ENCODE peak calls at places on chromosomes 13 and 19, in nine cellular contexts. One of them, this sample, is unnamed.

GRCh38 chr13:86002921-86003488 is 203.8 kb upstream of the SLITRK6 start:
- DNase-seq in tibial artery: no peak
- DNase-seq in AG04450: no peak
- DNase-seq in testis: no peak
- DNase-seq in colonic mucosa: no peak
- DNase-seq in NT2/D1: no peak
- DNase-seq in CD4-positive, alpha-beta T cell: no peak
- DNase-seq in heart left ventricle: no peak
- DNase-seq in right cardiac atrium: peak; percentile 11
- DNase-seq in this sample: no peak

GRCh38 chr19:32437096-32437495 is 31.5 kb downstream of the DPY19L3 start:
- DNase-seq in testis: no peak
- DNase-seq in AG04450: no peak
- DNase-seq in heart left ventricle: no peak
- DNase-seq in right cardiac atrium: no peak
- DNase-seq in NT2/D1: no peak
- DNase-seq in colonic mucosa: no peak
- DNase-seq in tibial artery: no peak
- DNase-seq in CD4-positive, alpha-beta T cell: no peak
- DNase-seq in this sample: no peak

GRCh38 chr19:45959517-45960025 is 14.1 kb downstream of the NOVA2 start:
- DNase-seq in right cardiac atrium: no peak
- DNase-seq in NT2/D1: no peak
- DNase-seq in CD4-positive, alpha-beta T cell: no peak
- DNase-seq in testis: no peak
- DNase-seq in AG04450: no peak
- DNase-seq in colonic mucosa: no peak
- DNase-seq in heart left ventricle: no peak
- DNase-seq in tibial artery: no peak
- DNase-seq in this sample: no peak

GRCh38 chr13:48526269-48526668 is 6.6 kb downstream of the RCBTB2 start:
- DNase-seq in CD4-positive, alpha-beta T cell: no peak
- DNase-seq in AG04450: no peak
- DNase-seq in heart left ventricle: no peak
- DNase-seq in colonic mucosa: no peak
- DNase-seq in testis: no peak
- DNase-seq in tibial artery: no peak
- DNase-seq in right cardiac atrium: no peak
- DNase-seq in NT2/D1: no peak
- DNase-seq in this sample: no peak

GRCh38 chr13:49308104-49308875 is 60.6 kb downstream of the CDADC1 start:
- DNase-seq in colonic mucosa: peak; percentile 63
- DNase-seq in testis: peak; percentile 91
- DNase-seq in right cardiac atrium: peak; percentile 95
- DNase-seq in AG04450: no peak
- DNase-seq in CD4-positive, alpha-beta T cell: no peak
- DNase-seq in heart left ventricle: peak; percentile 91
- DNase-seq in tibial artery: peak; percentile 94
- DNase-seq in NT2/D1: no peak
- DNase-seq in this sample: no peak

GRCh38 chr19:5138606-5139594 is 170.0 kb downstream of the KDM4B start:
- DNase-seq in AG04450: no peak
- DNase-seq in NT2/D1: no peak
- DNase-seq in right cardiac atrium: peak; percentile 86
- DNase-seq in testis: no peak
- DNase-seq in CD4-positive, alpha-beta T cell: peak; percentile 65
- DNase-seq in heart left ventricle: peak; percentile 52
- DNase-seq in colonic mucosa: peak; percentile 54
- DNase-seq in tibial artery: no peak
- DNase-seq in this sample: peak; percentile 33

GRCh38 chr19:19107663-19108062 is 30.6 kb downstream of the TMEM161A start:
- DNase-seq in testis: no peak
- DNase-seq in heart left ventricle: no peak
- DNase-seq in CD4-positive, alpha-beta T cell: no peak
- DNase-seq in right cardiac atrium: no peak
- DNase-seq in NT2/D1: no peak
- DNase-seq in tibial artery: no peak
- DNase-seq in colonic mucosa: no peak
- DNase-seq in AG04450: no peak
- DNase-seq in this sample: no peak

GRCh38 chr19:38669532-38669931 is 22.1 kb downstream of the ACTN4 start:
- DNase-seq in CD4-positive, alpha-beta T cell: no peak
- DNase-seq in NT2/D1: no peak
- DNase-seq in tibial artery: no peak
- DNase-seq in AG04450: no peak
- DNase-seq in testis: no peak
- DNase-seq in right cardiac atrium: peak; percentile 36
- DNase-seq in heart left ventricle: no peak
- DNase-seq in colonic mucosa: no peak
- DNase-seq in this sample: peak; percentile 33

GRCh38 chr19:28377077-28377476 is 835.9 kb downstream of the UQCRFS1 start:
- DNase-seq in heart left ventricle: no peak
- DNase-seq in tibial artery: no peak
- DNase-seq in testis: no peak
- DNase-seq in AG04450: no peak
- DNase-seq in CD4-positive, alpha-beta T cell: no peak
- DNase-seq in right cardiac atrium: no peak
- DNase-seq in NT2/D1: no peak
- DNase-seq in colonic mucosa: no peak
- DNase-seq in this sample: no peak

GRCh38 chr19:13428352-13428751 is 77.9 kb downstream of the CACNA1A start:
- DNase-seq in heart left ventricle: no peak
- DNase-seq in colonic mucosa: peak; percentile 17
- DNase-seq in CD4-positive, alpha-beta T cell: no peak
- DNase-seq in testis: no peak
- DNase-seq in right cardiac atrium: no peak
- DNase-seq in AG04450: peak; percentile 3
- DNase-seq in tibial artery: no peak
- DNase-seq in NT2/D1: no peak
- DNase-seq in this sample: no peak

GRCh38 chr13:113208424-113209335 is at the start of gene PCID2:
- DNase-seq in right cardiac atrium: peak; percentile 96
- DNase-seq in heart left ventricle: peak; percentile 90
- DNase-seq in tibial artery: peak; percentile 88
- DNase-seq in AG04450: no peak
- DNase-seq in CD4-positive, alpha-beta T cell: peak; percentile 88
- DNase-seq in testis: peak; percentile 97
- DNase-seq in colonic mucosa: peak; percentile 88
- DNase-seq in NT2/D1: peak; percentile 91
- DNase-seq in this sample: peak; percentile 85

GRCh38 chr13:90302113-90302512 is 1045.4 kb upstream of the MIR17HG start:
- DNase-seq in tibial artery: no peak
- DNase-seq in CD4-positive, alpha-beta T cell: no peak
- DNase-seq in testis: no peak
- DNase-seq in NT2/D1: no peak
- DNase-seq in right cardiac atrium: no peak
- DNase-seq in AG04450: no peak
- DNase-seq in colonic mucosa: no peak
- DNase-seq in heart left ventricle: no peak
- DNase-seq in this sample: no peak

GRCh38 chr13:97142452-97142851 is 79.7 kb upstream of the MBNL2 start:
- DNase-seq in CD4-positive, alpha-beta T cell: no peak
- DNase-seq in testis: peak; percentile 84
- DNase-seq in colonic mucosa: peak; percentile 77
- DNase-seq in right cardiac atrium: peak; percentile 75
- DNase-seq in NT2/D1: no peak
- DNase-seq in heart left ventricle: peak; percentile 36
- DNase-seq in AG04450: no peak
- DNase-seq in tibial artery: no peak
- DNase-seq in this sample: no peak

GRCh38 chr13:48976677-48977625 is 1.2 kb downstream of the FNDC3A start:
- DNase-seq in colonic mucosa: peak; percentile 81
- DNase-seq in CD4-positive, alpha-beta T cell: no peak
- DNase-seq in tibial artery: no peak
- DNase-seq in right cardiac atrium: no peak
- DNase-seq in NT2/D1: no peak
- DNase-seq in heart left ventricle: no peak
- DNase-seq in AG04450: no peak
- DNase-seq in testis: peak; percentile 75
- DNase-seq in this sample: no peak

GRCh38 chr13:29756506-29756905 is 93.9 kb downstream of the UBL3 start:
- DNase-seq in right cardiac atrium: no peak
- DNase-seq in testis: no peak
- DNase-seq in heart left ventricle: no peak
- DNase-seq in colonic mucosa: no peak
- DNase-seq in NT2/D1: no peak
- DNase-seq in CD4-positive, alpha-beta T cell: no peak
- DNase-seq in AG04450: no peak
- DNase-seq in tibial artery: no peak
- DNase-seq in this sample: no peak

DNA sequence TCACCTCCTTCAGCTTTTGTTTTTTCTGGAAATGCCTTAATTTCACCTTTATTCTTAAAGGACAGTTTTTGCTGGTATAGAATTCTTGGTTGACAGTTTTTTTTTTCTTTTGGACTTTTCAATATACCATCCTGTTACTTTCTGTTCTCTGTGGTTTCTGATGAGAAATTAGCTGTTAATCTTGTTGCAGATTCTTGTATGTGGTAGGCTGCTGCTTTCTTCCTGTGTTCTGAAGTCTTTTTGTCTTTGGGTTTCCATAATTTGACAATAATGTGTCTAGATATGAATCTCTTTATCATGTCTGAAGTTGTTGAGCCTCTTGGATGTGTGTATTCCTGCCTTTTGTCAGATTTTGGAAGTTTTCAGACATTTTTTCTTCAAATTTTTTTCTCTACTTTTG is 12.0 kb downstream of the ZNF283 start:
- DNase-seq in AG04450: no peak
- DNase-seq in testis: no peak
- DNase-seq in colonic mucosa: no peak
- DNase-seq in right cardiac atrium: no peak
- DNase-seq in heart left ventricle: no peak
- DNase-seq in NT2/D1: no peak
- DNase-seq in tibial artery: no peak
- DNase-seq in CD4-positive, alpha-beta T cell: no peak
- DNase-seq in this sample: no peak
- H3K9me3 ChIP-seq in AG04450: peaks cover 30% of the 10 kb centered on the region
- H3K9me3 ChIP-seq in testis: no peaks in the 10 kb centered on the region
- H3K9me3 ChIP-seq in colonic mucosa: peaks cover 6% of the 10 kb centered on the region
- H3K9me3 ChIP-seq in right cardiac atrium: peaks cover 18% of the 10 kb centered on the region
- H3K9me3 ChIP-seq in heart left ventricle: peaks cover 79% of the 10 kb centered on the region
- H3K9me3 ChIP-seq in NT2/D1: peaks cover 70% of the 10 kb centered on the region
- H3K9me3 ChIP-seq in tibial artery: peaks cover 22% of the 10 kb centered on the region
- H3K9me3 ChIP-seq in CD4-positive, alpha-beta T cell: peaks cover 90% of the 10 kb centered on the region
- H3K9me3 ChIP-seq in this sample: peaks cover 32% of the 10 kb centered on the region

GRCh38 chr19:6528544-6529121 is 2.2 kb upstream of the TNFSF9 start:
- DNase-seq in heart left ventricle: peak; percentile 74
- DNase-seq in colonic mucosa: peak; percentile 43
- DNase-seq in AG04450: no peak
- DNase-seq in testis: peak; percentile 46
- DNase-seq in CD4-positive, alpha-beta T cell: no peak
- DNase-seq in NT2/D1: no peak
- DNase-seq in tibial artery: peak; percentile 70
- DNase-seq in right cardiac atrium: peak; percentile 83
- DNase-seq in this sample: no peak
- H3K9me3 ChIP-seq in heart left ventricle: no peaks in the 10 kb centered on the region
- H3K9me3 ChIP-seq in colonic mucosa: no peaks in the 10 kb centered on the region
- H3K9me3 ChIP-seq in AG04450: no peaks in the 10 kb centered on the region
- H3K9me3 ChIP-seq in testis: no peaks in the 10 kb centered on the region
- H3K9me3 ChIP-seq in CD4-positive, alpha-beta T cell: no peaks in the 10 kb centered on the region
- H3K9me3 ChIP-seq in NT2/D1: no peaks in the 10 kb centered on the region
- H3K9me3 ChIP-seq in tibial artery: no peaks in the 10 kb centered on the region
- H3K9me3 ChIP-seq in right cardiac atrium: no peaks in the 10 kb centered on the region
- H3K9me3 ChIP-seq in this sample: no peaks in the 10 kb centered on the region

DNA sequence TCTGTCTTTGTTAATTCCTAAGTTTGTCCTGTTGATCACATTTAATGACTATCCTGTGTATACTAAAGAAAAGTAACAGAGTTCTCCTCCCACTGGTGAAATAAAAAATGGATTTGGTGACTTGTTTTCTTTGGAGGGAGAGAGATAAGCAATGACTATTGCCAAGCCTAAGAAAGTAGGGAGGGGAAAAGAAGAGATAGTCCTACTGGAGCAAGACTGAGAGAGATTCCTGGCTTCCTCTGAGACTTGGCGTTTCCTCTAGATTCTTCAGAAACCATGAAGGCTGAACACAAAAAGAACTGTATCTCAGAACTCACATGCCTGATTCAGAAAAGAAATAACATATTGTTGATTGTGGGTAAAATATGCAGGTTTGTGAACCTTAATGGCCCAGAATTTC is 406.5 kb downstream of the FOXO1 start:
- DNase-seq in heart left ventricle: no peak
- DNase-seq in colonic mucosa: no peak
- DNase-seq in CD4-positive, alpha-beta T cell: no peak
- DNase-seq in testis: peak; percentile 36
- DNase-seq in tibial artery: no peak
- DNase-seq in AG04450: no peak
- DNase-seq in NT2/D1: no peak
- DNase-seq in right cardiac atrium: no peak
- DNase-seq in this sample: no peak
- H3K9me3 ChIP-seq in heart left ventricle: no peaks in the 10 kb centered on the region
- H3K9me3 ChIP-seq in colonic mucosa: no peaks in the 10 kb centered on the region
- H3K9me3 ChIP-seq in CD4-positive, alpha-beta T cell: no peaks in the 10 kb centered on the region
- H3K9me3 ChIP-seq in testis: no peaks in the 10 kb centered on the region
- H3K9me3 ChIP-seq in tibial artery: no peaks in the 10 kb centered on the region
- H3K9me3 ChIP-seq in AG04450: no peaks in the 10 kb centered on the region
- H3K9me3 ChIP-seq in NT2/D1: no peaks in the 10 kb centered on the region
- H3K9me3 ChIP-seq in right cardiac atrium: no peaks in the 10 kb centered on the region
- H3K9me3 ChIP-seq in this sample: no peaks in the 10 kb centered on the region

GRCh38 chr19:52566121-52566520 is 4.0 kb upstream of the ZNF701 start:
- DNase-seq in AG04450: no peak
- DNase-seq in tibial artery: no peak
- DNase-seq in NT2/D1: no peak
- DNase-seq in colonic mucosa: no peak
- DNase-seq in CD4-positive, alpha-beta T cell: no peak
- DNase-seq in testis: no peak
- DNase-seq in heart left ventricle: no peak
- DNase-seq in right cardiac atrium: no peak
- DNase-seq in this sample: no peak
- H3K9me3 ChIP-seq in AG04450: peaks cover 58% of the 10 kb centered on the region
- H3K9me3 ChIP-seq in tibial artery: no peaks in the 10 kb centered on the region
- H3K9me3 ChIP-seq in NT2/D1: no peaks in the 10 kb centered on the region
- H3K9me3 ChIP-seq in colonic mucosa: no peaks in the 10 kb centered on the region
- H3K9me3 ChIP-seq in CD4-positive, alpha-beta T cell: peaks cover 53% of the 10 kb centered on the region
- H3K9me3 ChIP-seq in testis: no peaks in the 10 kb centered on the region
- H3K9me3 ChIP-seq in heart left ventricle: no peaks in the 10 kb centered on the region
- H3K9me3 ChIP-seq in right cardiac atrium: no peaks in the 10 kb centered on the region
- H3K9me3 ChIP-seq in this sample: peaks cover 16% of the 10 kb centered on the region

DNA sequence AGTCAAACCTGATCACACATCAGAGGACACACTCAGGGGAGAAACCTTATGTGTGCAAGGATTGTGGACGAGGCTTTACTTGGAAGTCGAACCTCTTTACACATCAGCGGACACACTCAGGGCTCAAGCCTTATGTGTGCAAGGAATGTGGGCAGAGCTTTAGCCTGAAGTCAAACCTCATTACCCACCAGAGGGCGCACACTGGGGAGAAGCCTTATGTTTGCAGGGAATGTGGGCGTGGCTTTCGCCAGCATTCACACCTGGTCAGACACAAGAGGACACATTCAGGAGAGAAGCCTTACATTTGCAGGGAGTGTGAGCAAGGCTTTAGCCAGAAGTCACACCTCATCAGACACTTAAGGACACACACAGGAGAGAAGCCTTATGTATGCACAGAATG is 8.2 kb upstream of the ZNF527 start:
- DNase-seq in AG04450: no peak
- DNase-seq in NT2/D1: peak; percentile 47
- DNase-seq in right cardiac atrium: no peak
- DNase-seq in heart left ventricle: no peak
- DNase-seq in colonic mucosa: no peak
- DNase-seq in CD4-positive, alpha-beta T cell: no peak
- DNase-seq in testis: no peak
- DNase-seq in tibial artery: no peak
- DNase-seq in this sample: no peak
- H3K9me3 ChIP-seq in AG04450: peaks cover 42% of the 10 kb centered on the region
- H3K9me3 ChIP-seq in NT2/D1: peaks cover 18% of the 10 kb centered on the region
- H3K9me3 ChIP-seq in right cardiac atrium: no peaks in the 10 kb centered on the region
- H3K9me3 ChIP-seq in heart left ventricle: peaks cover 15% of the 10 kb centered on the region
- H3K9me3 ChIP-seq in colonic mucosa: no peaks in the 10 kb centered on the region
- H3K9me3 ChIP-seq in CD4-positive, alpha-beta T cell: peaks cover 62% of the 10 kb centered on the region
- H3K9me3 ChIP-seq in testis: no peaks in the 10 kb centered on the region
- H3K9me3 ChIP-seq in tibial artery: no peaks in the 10 kb centered on the region
- H3K9me3 ChIP-seq in this sample: peaks cover 6% of the 10 kb centered on the region

This sample was measured in T-helper 17 cell.